ENCODE peak calls at places on chromosome 21, in nine cellular contexts. K is sigmoid colon, Q is cardiac muscle cell, H is left ventricle myocardium inferior, E is mesothelial cell of epicardium, P is colonic mucosa, O is foreskin fibroblast, Y is breast epithelium, F is endothelial cell. L is an unnamed sample.

GRCh38 chr21:44837537-44837936 is 19.7 kb upstream of the SUMO3 start:
- DNase-seq in O (no peak), Q (no peak), K (no peak), Y (no peak), E (no peak), P (no peak), H (no peak), F (no peak), L (no peak)

GRCh38 chr21:27407296-27407695 is 440.4 kb upstream of the ADAMTS5 start:
- DNase-seq in Y (no peak), K (no peak), H (no peak), Q (peak), E (no peak), F (no peak), P (no peak), O (no peak), L (no peak)

GRCh38 chr21:46222436-46223116 is 6.0 kb downstream of the LSS start:
- DNase-seq in Q (no peak), H (no peak), Y (no peak), O (no peak), F (no peak), E (no peak), P (no peak), K (peak), L (no peak)

GRCh38 chr21:41573902-41574690 is 66.1 kb upstream of the TMPRSS2 start:
- DNase-seq in F (no peak), K (no peak), E (no peak), Y (no peak), H (no peak), O (no peak), Q (no peak), P (peak), L (no peak)

GRCh38 chr21:45386728-45387371 is 18.1 kb upstream of the COL18A1 start:
- DNase-seq in E (no peak), Y (peak), O (peak), F (peak), Q (peak), K (peak), P (no peak), H (peak), L (peak)

GRCh38 chr21:34558960-34559631 is 47.1 kb upstream of the KCNE1 start:
- DNase-seq in P (no peak), F (no peak), H (no peak), Y (no peak), E (no peak), K (no peak), O (no peak), Q (no peak), L (no peak)

GRCh38 chr21:37565530-37566223 is 199.1 kb downstream of the DYRK1A start:
- DNase-seq in P (no peak), H (no peak), Y (no peak), O (peak), E (no peak), K (no peak), F (no peak), Q (no peak), L (peak)

GRCh38 chr21:16535100-16535418 is 805.3 kb downstream of the USP25 start:
- DNase-seq in F (no peak), E (no peak), Q (peak), Y (peak), P (no peak), O (peak), H (peak), K (peak), L (peak)

GRCh38 chr21:36849461-36849860 is 117.0 kb downstream of the HLCS start:
- DNase-seq in E (no peak), F (no peak), P (no peak), Y (no peak), K (no peak), Q (no peak), O (no peak), H (no peak), L (no peak)

GRCh38 chr21:33053986-33054385 is 16.0 kb upstream of the OLIG1 start:
- DNase-seq in Y (no peak), H (no peak), O (no peak), F (no peak), P (no peak), Q (no peak), K (no peak), E (no peak), L (no peak)
- TF ChIP-seq CTCF in Y (no peak), H (no peak), O (no peak), F (no peak), P (no peak), Q (no peak), K (no peak), E (no peak), L (no peak)

GRCh38 chr21:23394458-23394857 is 2212.8 kb downstream of the MRPL39 start:
- DNase-seq in E (no peak), Q (no peak), K (no peak), H (no peak), O (no peak), F (no peak), P (no peak), Y (no peak), L (no peak)
- TF ChIP-seq CTCF in E (no peak), Q (no peak), K (no peak), H (no peak), O (no peak), F (no peak), P (no peak), Y (no peak), L (no peak)

GRCh38 chr21:20040768-20041167 is 957.4 kb upstream of the NCAM2 start:
- DNase-seq in P (no peak), H (no peak), F (no peak), Q (no peak), E (no peak), K (no peak), O (no peak), Y (no peak), L (no peak)
- TF ChIP-seq CTCF in P (peak), H (peak), F (peak), Q (no peak), E (no peak), K (no peak), O (no peak), Y (no peak), L (no peak)

GRCh38 chr21:28516996-28517592 is 475.6 kb downstream of the LTN1 start:
- DNase-seq in Q (peak), O (no peak), Y (peak), E (peak), P (peak), F (peak), H (peak), K (peak), L (no peak)
- TF ChIP-seq CTCF in Q (peak), O (peak), Y (no peak), E (no peak), P (peak), F (peak), H (peak), K (peak), L (peak)

L was measured in AG09319.